ENCODE peak calls at places on chromosomes 16 and 17, in four cellular contexts. V is neural progenitor cell, I is upper lobe of left lung, D is lung. A is an unnamed sample. For H3K9me3, the result is how much of the 10 kb centered on the place peaks cover.

GRCh38 chr16:56409195-56409594 is 16.1 kb downstream of the AMFR start:
- DNase-seq in V (no peak), D (no peak), I (no peak), A (no peak)

GRCh38 chr17:16406742-16407674 is 8.4 kb upstream of the TRPV2 start:
- DNase-seq in I (peak), D (no peak), V (peak), A (no peak)

GRCh38 chr16:23838485-23839142 is 2.8 kb downstream of the PRKCB start:
- DNase-seq in V (no peak), I (no peak), D (no peak), A (no peak)

GRCh38 chr16:56787185-56787584 is 57.3 kb downstream of the NUP93 start:
- DNase-seq in V (peak), I (no peak), D (no peak), A (no peak)

GRCh38 chr17:78672880-78673371 is 95.7 kb upstream of the DNAH17 start:
- DNase-seq in D (no peak), I (no peak), V (no peak), A (no peak)

GRCh38 chr16:86382774-86383407 is 127.4 kb upstream of the FOXF1 start:
- DNase-seq in V (no peak), I (no peak), D (no peak), A (no peak)

GRCh38 chr16:23922406-23922805 is 86.6 kb downstream of the PRKCB start:
- DNase-seq in D (no peak), I (no peak), V (no peak), A (no peak)

GRCh38 chr17:49325980-49326379 is 36.1 kb downstream of the ZNF652 start:
- DNase-seq in V (no peak), I (no peak), D (no peak), A (no peak)

GRCh38 chr17:15463363-15463762 is 4.1 kb downstream of the CDRT4 start:
- DNase-seq in I (peak), D (peak), V (peak), A (no peak)

GRCh38 chr16:50884066-50884860 is 142.4 kb downstream of the CYLD start:
- DNase-seq in D (peak), V (peak), I (no peak), A (peak)

GRCh38 chr17:82252511-82253178 is 20.9 kb downstream of the CSNK1D start:
- DNase-seq in D (no peak), V (no peak), I (no peak), A (no peak)

GRCh38 chr17:35900693-35901487 is 20.7 kb upstream of the CCL5 start:
- DNase-seq in V (no peak), D (no peak), I (no peak), A (no peak)

GRCh38 chr17:80887639-80888175 is 103.9 kb upstream of the CHMP6 start:
- DNase-seq in I (no peak), V (no peak), D (no peak), A (no peak)

GRCh38 chr16:79418588-79418987 is 181.9 kb downstream of the MAF start:
- DNase-seq in I (no peak), V (no peak), D (no peak), A (no peak)

GRCh38 chr16:1535391-1536291 is 2.2 kb downstream of the TMEM204 start:
- DNase-seq in D (no peak), I (no peak), V (no peak), A (no peak)

GRCh38 chr17:45656527-45657181 is 127.5 kb upstream of the CRHR1 start:
- DNase-seq in V (no peak), D (no peak), I (no peak), A (no peak)

GRCh38 chr16:21156767-21157467 is 1.6 kb upstream of the LDAF1 start:
- DNase-seq in I (no peak), D (no peak), V (peak), A (no peak)

GRCh38 chr16:2339521-2340484 is 725 bp downstream of the ABCA3 start:
- DNase-seq in V (peak), I (peak), D (peak), A (peak)

GRCh38 chr16:63904182-63904581 is 1217.7 kb downstream of the CDH11 start:
- DNase-seq in V (no peak), D (no peak), I (no peak), A (no peak)
- H3K9me3 ChIP-seq in V (under half), D (under half), I (under half), A (under half)

GRCh38 chr17:9268546-9268945 is 247.2 kb downstream of the NTN1 start:
- DNase-seq in I (no peak), V (no peak), D (no peak), A (no peak)
- H3K9me3 ChIP-seq in I (under half), V (under half), D (under half), A (under half)

GRCh38 chr17:6772016-6772415 is 4.0 kb upstream of the FBXO39 start:
- DNase-seq in I (no peak), D (no peak), V (no peak), A (no peak)
- H3K9me3 ChIP-seq in I (under half), D (under half), V (under half), A (under half)

DNA sequence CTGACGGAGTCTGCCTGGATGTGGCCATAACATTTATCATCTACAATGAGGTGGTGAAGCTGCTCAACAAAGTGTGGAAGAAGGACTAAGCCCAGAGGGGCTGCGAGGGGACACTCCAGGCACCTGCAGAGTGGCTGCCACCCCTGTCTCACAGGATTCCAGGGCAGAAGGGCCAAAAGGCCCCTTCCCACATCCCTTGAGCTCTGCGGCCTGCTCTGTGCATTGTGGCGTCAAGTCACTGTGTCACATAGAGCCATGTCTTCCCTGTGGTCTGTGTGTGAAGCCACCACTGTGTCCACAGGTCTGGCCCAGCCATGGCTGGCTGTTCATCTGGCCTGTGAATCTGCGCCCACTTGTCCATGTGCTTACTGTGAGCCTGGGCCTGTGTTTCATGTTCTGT is 1714.6 kb downstream of the TP53TG3F start:
- DNase-seq in I (no peak), V (no peak), D (no peak), A (no peak)
- H3K9me3 ChIP-seq in I (under half), V (under half), D (under half), A (under half)

A was measured in T-helper 17 cell.